ENCODE peak calls at places on chromosomes 5 and 9, in five cellular contexts. X is kidney; Q is CD8-positive, alpha-beta memory T cell; G is fibroblast of lung; C is body of pancreas. L is an unnamed sample. For H3K36me3, the result is how much of the 10 kb centered on the place peaks cover.

GRCh38 chr9:69554945-69555344 is 117.2 kb downstream of the APBA1 start:
- DNase-seq in C (no peak), G (peak), X (no peak), Q (no peak), L (no peak)

GRCh38 chr9:32431940-32432555 is 47.6 kb downstream of the ACO1 start:
- DNase-seq in Q (peak), X (no peak), C (peak), G (peak), L (peak)

GRCh38 chr5:125012727-125013451 is 266.4 kb upstream of the ZNF608 start:
- DNase-seq in C (peak), G (no peak), X (no peak), Q (no peak), L (no peak)

GRCh38 chr9:117094493-117094892 is 320.4 kb downstream of the ASTN2 start:
- DNase-seq in C (no peak), Q (no peak), X (no peak), G (peak), L (no peak)

GRCh38 chr9:131179561-131180219 is 54.3 kb downstream of the NUP214 start:
- DNase-seq in C (no peak), X (no peak), G (peak), Q (no peak), L (peak)

GRCh38 chr5:42870882-42871418 is 59.3 kb upstream of the SELENOP start:
- DNase-seq in Q (no peak), G (no peak), X (no peak), C (no peak), L (peak)

GRCh38 chr9:107350443-107350842 is 67.4 kb downstream of the RAD23B start:
- DNase-seq in Q (no peak), G (no peak), C (no peak), X (no peak), L (no peak)

GRCh38 chr9:114551750-114552685 is 35.6 kb upstream of the ATP6V1G1 start:
- DNase-seq in X (peak), Q (no peak), G (peak), C (peak), L (peak)

GRCh38 chr9:86281577-86282076 is 711 bp downstream of the ISCA1 start:
- DNase-seq in Q (no peak), G (peak), C (no peak), X (no peak), L (no peak)

GRCh38 chr5:138649316-138649720 is 74.1 kb upstream of the HSPA9 start:
- DNase-seq in X (peak), G (no peak), C (no peak), Q (no peak), L (peak)

GRCh38 chr5:137214446-137215189 is 284.5 kb downstream of the SPOCK1 start:
- DNase-seq in G (peak), Q (no peak), X (no peak), C (no peak), L (no peak)

GRCh38 chr9:12716823-12717222 is 23.6 kb downstream of the TYRP1 start:
- DNase-seq in Q (no peak), G (no peak), C (no peak), X (no peak), L (no peak)

GRCh38 chr9:20659474-20659962 is 24.5 kb upstream of the FOCAD start:
- DNase-seq in C (no peak), X (no peak), Q (no peak), G (no peak), L (no peak)

GRCh38 chr5:116632890-116633289 is 58.3 kb upstream of the SEMA6A start:
- DNase-seq in G (no peak), C (no peak), X (no peak), Q (no peak), L (no peak)

GRCh38 chr5:153626836-153627235 is 136.4 kb downstream of the GRIA1 start:
- DNase-seq in C (no peak), Q (no peak), G (no peak), X (no peak), L (no peak)

GRCh38 chr9:88478236-88478635 is 56.7 kb upstream of the NXNL2 start:
- DNase-seq in Q (no peak), G (peak), X (no peak), C (no peak), L (no peak)

GRCh38 chr9:126874546-126875314 is 14.3 kb downstream of the ZBTB34 start:
- DNase-seq in C (no peak), Q (no peak), X (no peak), G (peak), L (no peak)

GRCh38 chr5:92810036-92810435 is 771.0 kb downstream of the NR2F1-AS1 start:
- DNase-seq in C (no peak), X (no peak), G (no peak), Q (no peak), L (no peak)

GRCh38 chr9:76876098-76876497 is 29.8 kb downstream of the PRUNE2 start:
- DNase-seq in X (no peak), C (no peak), Q (no peak), G (peak), L (no peak)

GRCh38 chr9:84779892-84780291 is 110.4 kb downstream of the NTRK2 start:
- DNase-seq in C (no peak), Q (no peak), G (no peak), X (no peak), L (no peak)

GRCh38 chr5:114255275-114255674 is 106.6 kb upstream of the KCNN2 start:
- DNase-seq in C (no peak), G (no peak), X (no peak), Q (no peak), L (no peak)

GRCh38 chr5:17218353-17219005 is 1.0 kb downstream of the BASP1 start:
- DNase-seq in G (peak), C (no peak), X (peak), Q (no peak), L (no peak)

GRCh38 chr9:136942881-136943230 is 1.7 kb downstream of the FBXW5 start:
- DNase-seq in Q (no peak), C (peak), X (peak), G (no peak), L (no peak)

GRCh38 chr9:110065527-110065926 is 142.4 kb downstream of the C9orf152 start:
- DNase-seq in C (no peak), X (no peak), G (no peak), Q (no peak), L (no peak)

GRCh38 chr9:69746859-69747560 is 12.8 kb downstream of the PTAR1 start:
- DNase-seq in X (no peak), C (no peak), Q (no peak), G (no peak), L (no peak)

GRCh38 chr9:9612270-9612669 is 1000.5 kb downstream of the PTPRD start:
- DNase-seq in G (no peak), Q (no peak), C (no peak), X (no peak), L (peak)

DNA sequence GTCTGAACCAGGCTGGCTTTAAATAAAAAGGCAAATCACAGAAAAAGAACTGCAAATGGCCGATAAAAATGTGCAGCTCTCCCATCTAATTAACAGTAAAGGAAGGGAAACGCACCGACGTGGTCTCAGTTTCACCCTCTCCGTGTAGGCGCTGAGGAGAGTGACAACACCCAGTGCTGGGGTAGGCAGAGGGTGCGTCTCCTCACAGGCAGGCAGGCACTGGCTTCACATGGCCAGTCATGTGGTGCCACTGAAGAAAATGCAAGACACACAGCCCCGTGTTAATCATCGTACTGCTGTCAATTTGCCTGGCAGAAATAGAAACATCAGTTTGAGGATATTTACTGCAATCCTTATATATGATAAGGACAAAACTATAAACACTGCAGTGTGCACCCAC is 178.4 kb downstream of the FANCC start:
- DNase-seq in X (no peak), G (no peak), C (no peak), Q (no peak), L (no peak)
- H3K27ac ChIP-seq in X (no peak), G (no peak), C (no peak), Q (no peak), L (no peak)

DNA sequence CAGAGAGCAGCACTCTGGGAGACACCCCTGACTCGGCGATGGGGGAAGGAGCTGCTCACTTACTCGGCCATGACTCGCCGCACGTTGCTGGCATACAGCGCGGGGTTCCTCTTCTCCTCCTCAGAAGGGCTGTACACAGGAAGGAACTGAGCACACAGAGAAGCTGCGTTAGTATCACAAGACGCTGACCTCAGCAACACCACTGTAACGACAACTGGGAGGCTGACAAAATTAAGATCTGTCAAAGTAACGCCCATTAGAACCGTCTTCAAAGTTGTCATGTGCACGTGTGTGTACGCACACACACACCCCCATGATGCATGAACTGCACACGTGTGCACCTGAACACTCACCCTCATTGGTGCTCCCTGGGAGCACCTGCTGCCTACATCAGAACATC is 32.1 kb upstream of the SLC6A3 start:
- DNase-seq in X (peak), Q (no peak), G (no peak), C (no peak), L (no peak)
- H3K36me3 ChIP-seq in X (under half), Q (under half), G (under half), C (under half), L (under half)

DNA sequence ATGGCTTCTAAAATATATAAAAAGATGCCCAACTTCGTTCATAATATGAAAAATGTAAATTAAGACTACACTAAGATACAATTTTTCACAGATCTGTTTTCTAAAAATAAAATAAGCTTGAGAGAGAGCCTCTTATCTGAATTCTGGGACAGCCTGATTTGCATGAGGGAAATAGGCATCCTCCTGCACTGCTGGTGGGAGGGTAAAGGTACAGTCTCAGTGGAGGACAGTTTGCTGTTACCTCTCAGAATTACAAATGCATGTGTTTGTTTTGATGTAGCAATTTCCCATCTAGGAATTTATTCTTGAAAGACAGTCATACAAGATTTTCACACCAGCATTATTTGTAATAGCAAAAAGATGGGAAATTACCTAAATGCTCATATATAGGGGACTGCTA is 75.6 kb downstream of the ZSWIM6 start:
- DNase-seq in Q (no peak), X (no peak), C (no peak), G (no peak), L (no peak)
- H3K27ac ChIP-seq in Q (no peak), X (peak), C (peak), G (peak), L (no peak)

DNA sequence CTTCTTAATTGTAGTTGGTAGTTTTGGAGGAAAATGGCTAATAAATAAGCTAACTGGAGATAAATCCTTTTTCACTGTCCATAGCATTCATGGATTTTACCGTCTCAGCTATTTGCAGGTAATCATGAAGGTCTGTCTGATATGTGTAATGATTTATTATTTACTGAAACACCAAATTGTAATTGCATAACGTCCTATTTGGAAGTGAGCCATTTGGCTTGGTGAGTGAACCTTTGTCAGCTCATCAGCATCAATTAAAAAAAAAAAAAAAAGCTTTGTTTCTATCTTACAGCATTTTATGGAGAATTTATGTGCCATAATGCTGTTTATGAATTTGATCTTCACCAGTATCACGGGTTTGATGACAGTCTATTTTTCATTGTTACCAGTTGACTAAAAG is 20.2 kb downstream of the RECK start:
- DNase-seq in Q (no peak), G (no peak), X (no peak), C (no peak), L (no peak)
- H3K36me3 ChIP-seq in Q (under half), G (under half), X (under half), C (under half), L (under half)

DNA sequence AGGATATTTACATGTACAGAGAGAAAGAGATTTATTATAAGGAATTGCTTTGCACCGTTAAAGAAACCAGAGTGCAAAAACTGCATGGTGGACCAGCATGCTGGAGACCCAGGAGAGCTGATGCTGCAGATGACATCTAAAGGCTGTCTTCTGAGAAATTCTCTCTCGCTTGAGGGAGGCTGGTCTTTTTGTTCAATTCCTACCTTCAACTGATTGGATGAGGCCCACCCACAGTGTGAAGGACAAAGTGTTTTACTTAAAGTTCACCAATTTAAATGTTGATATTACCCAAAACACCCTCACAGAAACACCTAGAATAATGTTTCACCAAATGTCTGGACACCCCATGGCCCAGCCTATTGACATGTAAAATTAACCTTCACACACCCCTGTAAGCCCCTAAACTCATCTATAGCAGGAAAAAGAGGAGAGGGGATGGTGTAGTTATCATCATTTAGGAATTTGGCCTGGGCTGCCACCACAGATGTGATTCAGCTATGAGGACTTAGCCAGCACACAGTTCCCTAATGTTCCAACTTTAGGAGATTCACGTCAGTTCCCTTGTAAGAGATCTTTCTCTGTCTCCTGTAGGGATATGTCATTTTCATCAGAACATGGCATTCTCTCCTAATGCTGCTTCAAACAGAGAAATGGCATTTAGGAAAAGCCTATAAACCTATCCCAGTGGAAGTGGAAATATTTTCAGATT is 358.2 kb upstream of the TLE4 start:
- DNase-seq in X (no peak), C (no peak), G (peak), Q (no peak), L (no peak)
- H3K27ac ChIP-seq in X (no peak), C (no peak), G (no peak), Q (no peak), L (no peak)